ENCODE peak calls at places on chromosome 16, in four cellular contexts. Y is H9, L is prostate gland, H is fibroblast of mammary gland. B is an unnamed sample.

GRCh38 chr16:56764835-56765234 is 34.9 kb downstream of the NUP93 start:
- DNase-seq in Y (no peak), L (no peak), H (no peak), B (no peak)

GRCh38 chr16:2015117-2015946 is 4.3 kb upstream of the NPW start:
- DNase-seq in Y (no peak), L (no peak), H (peak), B (no peak)

GRCh38 chr16:21150375-21151001 is at the start of gene DNAH3:
- DNase-seq in Y (no peak), L (peak), H (no peak), B (no peak)

GRCh38 chr16:12260647-12261262 is 284.2 kb downstream of the SNX29 start:
- DNase-seq in Y (peak), L (no peak), H (peak), B (peak)

GRCh38 chr16:1645914-1646525 is 32.1 kb upstream of the JPT2 start:
- DNase-seq in Y (no peak), L (peak), H (peak), B (no peak)

GRCh38 chr16:29825145-29826044 is 5.1 kb downstream of the MVP start:
- DNase-seq in Y (no peak), L (no peak), H (peak), B (peak)

GRCh38 chr16:68448360-68448970 is at the start of gene SMPD3:
- DNase-seq in Y (peak), L (peak), H (peak), B (peak)

GRCh38 chr16:12010388-12011251 is 34.1 kb downstream of the SNX29 start:
- DNase-seq in Y (no peak), L (no peak), H (peak), B (peak)

GRCh38 chr16:66677179-66677578 is 19.4 kb downstream of the CMTM4 start:
- DNase-seq in Y (no peak), L (no peak), H (no peak), B (no peak)

GRCh38 chr16:56120447-56121155 is 70.7 kb upstream of the GNAO1 start:
- DNase-seq in Y (no peak), L (no peak), H (no peak), B (no peak)

GRCh38 chr16:53780051-53780450 is 76.1 kb downstream of the FTO start:
- DNase-seq in Y (no peak), L (peak), H (no peak), B (no peak)

B was measured in fibroblast of pulmonary artery.